ENCODE peak calls at places on chromosomes 12 and 14, in ten cellular contexts. N is Caco-2, D is cardiac fibroblast, E is heart left ventricle, B is left lung, L is WERI-Rb-1, U is A549, S is uterus, J is PC-3, G is thoracic aorta. F is an unnamed sample.

GRCh38 chr12:47396902-47397663 is 308.7 kb downstream of the RPAP3 start:
- DNase-seq in E (no peak), G (no peak), S (no peak), B (no peak), L (no peak), D (no peak), J (no peak), U (peak), N (no peak), F (no peak)

GRCh38 chr12:54227376-54227775 is 38.6 kb upstream of the SMUG1 start:
- DNase-seq in L (no peak), U (no peak), S (no peak), J (no peak), N (no peak), B (no peak), E (no peak), D (no peak), G (no peak), F (no peak)

GRCh38 chr14:100446572-100446971 is 123.4 kb downstream of the SLC25A47 start:
- DNase-seq in U (peak), L (peak), B (no peak), J (no peak), G (no peak), D (no peak), S (no peak), N (no peak), E (no peak), F (no peak)

GRCh38 chr12:69459477-69459876 is 10.7 kb upstream of the FRS2 start:
- DNase-seq in J (no peak), E (no peak), U (no peak), S (no peak), N (no peak), B (no peak), G (no peak), D (no peak), L (no peak), F (no peak)

GRCh38 chr12:116662612-116663144 is 75.2 kb downstream of the SPRING1 start:
- DNase-seq in S (no peak), D (no peak), N (peak), E (no peak), J (no peak), U (no peak), L (peak), B (no peak), G (no peak), F (no peak)

GRCh38 chr14:36951380-36951911 is 221.0 kb downstream of the SLC25A21 start:
- DNase-seq in B (no peak), L (no peak), U (no peak), E (no peak), J (no peak), G (no peak), N (no peak), D (no peak), S (no peak), F (no peak)

GRCh38 chr14:103731916-103732867 is 16.6 kb downstream of the ZFYVE21 start:
- DNase-seq in N (no peak), B (peak), G (no peak), J (no peak), L (no peak), E (no peak), U (no peak), D (no peak), S (no peak), F (no peak)

GRCh38 chr14:101591121-101591520 is 29.8 kb downstream of the DIO3 start:
- DNase-seq in N (no peak), L (no peak), E (no peak), S (no peak), U (no peak), B (peak), D (peak), G (no peak), J (no peak), F (no peak)

GRCh38 chr12:449203-449602 is 10.5 kb upstream of the B4GALNT3 start:
- DNase-seq in B (no peak), G (no peak), J (no peak), U (no peak), L (no peak), S (no peak), D (no peak), N (no peak), E (no peak), F (no peak)

GRCh38 chr12:11727133-11727664 is 77.7 kb downstream of the ETV6 start:
- DNase-seq in N (no peak), D (no peak), G (no peak), L (no peak), E (no peak), U (no peak), J (no peak), B (no peak), S (no peak), F (no peak)

GRCh38 chr12:20475542-20475941 is 107.2 kb downstream of the PDE3A start:
- DNase-seq in D (peak), U (no peak), S (no peak), N (no peak), G (no peak), L (no peak), J (no peak), B (no peak), E (no peak), F (no peak)

GRCh38 chr14:96251656-96252155 is 4.3 kb upstream of the BDKRB1 start:
- DNase-seq in D (no peak), S (no peak), B (peak), E (no peak), U (no peak), N (no peak), G (no peak), J (no peak), L (no peak), F (no peak)

GRCh38 chr14:93330609-93331000 is 2.2 kb downstream of the BTBD7 start:
- DNase-seq in J (peak), S (no peak), N (no peak), B (no peak), U (no peak), L (no peak), D (no peak), E (no peak), G (no peak), F (peak)
- H3K4me3 ChIP-seq in J (peak), S (no peak), N (no peak), B (no peak), U (no peak), L (no peak), D (no peak), E (no peak), G (no peak), F (no peak)

DNA sequence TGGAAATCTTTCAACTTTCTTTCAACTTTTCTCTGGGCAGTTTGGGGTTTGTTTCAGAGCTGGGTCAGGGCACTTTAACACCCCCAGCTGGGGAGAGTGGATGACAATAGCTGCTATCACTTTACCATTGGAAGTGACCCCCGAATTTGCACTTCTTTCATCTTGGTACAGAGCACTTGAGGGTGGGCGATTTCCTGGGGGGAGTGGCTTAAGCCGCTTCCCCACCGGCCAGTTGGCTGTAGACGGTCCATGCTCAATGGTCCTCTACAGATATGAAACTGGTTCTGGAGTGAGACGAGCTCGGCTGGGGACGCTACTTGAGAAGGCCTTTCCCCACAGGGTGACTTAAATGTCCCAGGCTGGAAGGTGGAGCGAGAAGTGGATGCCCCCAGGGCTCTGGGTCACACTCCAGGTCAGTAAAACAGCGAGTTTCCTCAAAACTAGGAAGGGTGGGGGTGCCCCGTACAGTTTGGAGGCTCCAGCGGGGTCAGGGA is at the start of gene VRTN:
- DNase-seq in S (no peak), J (no peak), B (no peak), E (no peak), D (no peak), L (no peak), U (no peak), N (no peak), G (no peak), F (no peak)
- H3K4me3 ChIP-seq in S (no peak), J (no peak), B (no peak), E (no peak), D (no peak), L (no peak), U (no peak), N (no peak), G (no peak), F (no peak)

GRCh38 chr12:57214398-57214781 is 2.2 kb upstream of the NXPH4 start:
- DNase-seq in U (peak), J (peak), N (peak), L (peak), B (no peak), E (peak), G (no peak), S (peak), D (peak), F (peak)
- H3K4me3 ChIP-seq in U (no peak), J (no peak), N (no peak), L (no peak), B (no peak), E (no peak), G (no peak), S (no peak), D (no peak), F (no peak)

DNA sequence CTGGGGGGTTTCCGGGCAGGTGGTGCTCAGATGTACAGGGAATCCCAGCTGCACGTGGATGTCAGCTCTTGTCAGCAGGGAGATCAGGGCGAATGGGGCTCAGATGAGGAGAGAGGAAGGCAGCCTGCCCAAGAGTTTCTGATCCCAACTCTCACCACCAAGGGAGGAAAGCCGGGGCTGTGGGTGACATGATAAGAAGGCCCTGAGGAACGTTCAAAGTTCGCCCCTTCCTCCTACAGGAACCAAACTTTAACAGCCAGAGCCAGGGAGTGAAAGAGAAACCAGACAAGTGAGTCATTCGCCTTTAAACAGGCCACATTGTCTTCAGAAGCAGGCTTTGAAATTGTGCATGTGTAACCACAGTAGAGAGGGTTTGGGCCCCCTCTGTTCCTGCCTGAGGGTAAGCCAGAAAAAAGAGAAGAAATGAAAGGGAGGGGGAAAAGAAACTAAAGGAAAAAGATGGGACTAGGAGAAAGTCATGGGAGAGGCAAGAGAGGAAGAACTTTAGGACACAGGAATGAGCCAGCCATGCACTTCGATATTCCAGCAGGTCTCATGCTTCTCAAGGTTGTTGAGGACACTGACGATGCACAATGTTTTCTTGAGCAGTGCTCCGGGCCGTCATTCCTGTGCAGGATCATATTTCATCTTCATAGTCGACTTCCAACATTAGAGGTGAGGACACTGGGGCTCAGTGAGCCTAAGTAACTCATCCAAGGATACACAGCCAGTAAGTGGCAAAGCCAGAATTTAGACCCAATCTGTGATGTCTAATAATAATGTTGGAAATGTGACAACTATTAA is 691.4 kb upstream of the TBX3 start:
- DNase-seq in D (peak), N (peak), U (peak), E (no peak), L (no peak), J (peak), G (no peak), S (no peak), B (no peak), F (peak)
- H3K4me3 ChIP-seq in D (no peak), N (no peak), U (no peak), E (no peak), L (no peak), J (no peak), G (no peak), S (no peak), B (no peak), F (no peak)

DNA sequence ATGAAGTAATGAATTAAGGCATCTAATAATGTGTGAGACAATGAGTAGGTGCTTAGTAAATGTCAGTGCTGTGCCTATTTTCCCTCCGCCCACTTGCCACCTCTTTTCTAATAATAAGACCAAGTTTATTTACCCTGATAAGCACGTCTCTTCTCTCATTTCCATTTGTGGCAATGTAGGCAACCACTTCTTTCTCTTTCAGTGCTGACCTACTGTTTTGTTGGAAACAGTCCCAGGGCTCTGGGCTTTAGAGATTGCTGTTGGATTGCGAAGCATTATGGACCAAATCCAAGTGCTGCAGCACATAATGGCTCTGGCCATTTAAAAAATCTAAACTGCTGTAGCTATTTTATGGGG is 141.3 kb upstream of the PLEKHG7 start:
- DNase-seq in S (peak), J (no peak), N (no peak), E (peak), G (peak), D (peak), U (no peak), L (no peak), B (no peak), F (no peak)
- H3K4me3 ChIP-seq in S (no peak), J (no peak), N (no peak), E (no peak), G (peak), D (no peak), U (no peak), L (no peak), B (no peak), F (no peak)

DNA sequence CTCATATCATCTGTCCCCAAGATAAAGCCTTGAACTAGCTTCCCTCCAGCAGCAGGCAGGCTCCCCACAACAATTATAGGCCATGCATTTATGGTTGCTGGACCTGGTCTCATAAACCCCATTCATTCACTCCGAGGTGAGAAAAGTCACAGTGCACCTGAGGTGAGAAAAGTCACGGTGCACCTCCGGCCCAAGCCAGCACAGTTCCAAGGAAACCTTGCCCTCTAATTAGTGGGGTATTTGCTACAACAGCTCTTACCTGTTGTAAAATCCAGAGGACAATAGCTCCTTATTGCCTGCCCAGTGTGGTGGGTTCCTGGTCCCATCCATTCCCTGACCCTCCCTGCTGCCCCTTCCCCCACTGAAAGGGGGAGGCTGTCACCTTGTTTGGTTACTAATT is 65.6 kb downstream of the FBXL14 start:
- DNase-seq in N (no peak), D (no peak), E (no peak), S (no peak), J (no peak), L (no peak), U (no peak), G (no peak), B (no peak), F (no peak)
- H3K4me3 ChIP-seq in N (no peak), D (no peak), E (no peak), S (no peak), J (no peak), L (no peak), U (no peak), G (no peak), B (no peak), F (no peak)

DNA sequence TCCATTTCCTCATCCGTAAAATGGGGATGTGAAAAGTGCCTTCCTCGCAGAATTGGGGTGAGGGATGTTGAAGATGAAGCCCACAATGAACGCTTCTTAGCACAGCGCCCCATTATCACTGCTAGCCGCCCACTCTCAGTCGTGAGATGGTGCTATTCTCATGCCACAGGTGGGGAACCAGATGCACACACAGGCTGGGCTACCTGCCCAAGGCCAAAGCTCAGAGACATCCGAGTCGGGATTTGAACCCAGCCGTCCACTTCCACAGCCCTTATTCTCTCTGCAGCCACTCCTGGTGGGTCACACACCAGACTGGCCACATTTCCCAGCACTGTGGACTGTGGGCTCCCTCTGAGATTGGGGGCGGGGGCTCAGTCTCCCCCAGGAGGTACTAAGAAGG is 55.8 kb downstream of the BCL11B start:
- DNase-seq in E (no peak), D (no peak), U (no peak), J (no peak), S (no peak), N (no peak), B (peak), G (no peak), L (no peak), F (no peak)
- H3K4me3 ChIP-seq in E (no peak), D (no peak), U (no peak), J (no peak), S (no peak), N (no peak), B (no peak), G (no peak), L (no peak), F (no peak)

GRCh38 chr12:10362325-10362724 is 27.5 kb downstream of the KLRK1 start:
- DNase-seq in L (no peak), G (no peak), S (no peak), U (no peak), B (no peak), E (no peak), N (no peak), D (no peak), J (no peak), F (peak)

GRCh38 chr12:10364839-10365681 is 24.8 kb downstream of the KLRK1 start:
- DNase-seq in E (peak), G (no peak), B (no peak), N (peak), J (peak), S (peak), U (peak), L (no peak), D (peak), F (peak)

GRCh38 chr12:10362828-10363664 is 26.8 kb downstream of the KLRK1 start:
- DNase-seq in L (no peak), D (peak), N (no peak), S (no peak), G (no peak), J (no peak), E (no peak), U (no peak), B (no peak), F (peak)

GRCh38 chr12:10363922-10364838 is 25.7 kb downstream of the KLRK1 start:
- DNase-seq in J (peak), E (peak), L (no peak), N (peak), B (no peak), S (peak), G (no peak), U (no peak), D (peak), F (peak)

DNA sequence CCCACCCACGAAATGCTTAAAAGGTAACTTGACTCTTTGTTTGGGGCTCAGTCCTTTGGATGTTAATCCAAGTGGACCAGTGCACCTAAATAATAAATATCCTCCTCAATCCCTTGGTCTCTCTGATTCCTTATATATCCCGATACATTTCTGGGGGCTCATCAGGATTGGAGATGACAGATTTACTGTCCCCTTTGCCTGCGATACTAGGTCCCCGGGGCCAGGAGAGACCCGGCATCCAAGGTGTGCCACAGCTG is 26.2 kb downstream of the KLRK1 start:
- DNase-seq in L (no peak), U (no peak), S (no peak), B (no peak), G (no peak), E (no peak), N (no peak), J (no peak), D (no peak), F (peak)
- H3K4me3 ChIP-seq in L (no peak), U (no peak), S (peak), B (no peak), G (peak), E (peak), N (no peak), J (peak), D (peak), F (peak)